ENCODE peak calls at places on chromosomes 7 and 10, in nine cellular contexts. R is A549; X is H1; K is heart right ventricle; C is effector memory CD8-positive, alpha-beta T cell; E is stimulated activated naive B cell treated with anti-CD40 and anti-IgM and Interleukin-4, amounts not matched to agents 10 μg/mL and 1 μg/mL and 100 μg/mL, for 72 hours; D is MM.1S; Y is left ventricle myocardium inferior; A is upper lobe of right lung. M is an unnamed sample.

GRCh38 chr7:16504019-16504418 is 22.6 kb upstream of the LRRC72 start:
- DNase-seq in R (no peak), X (no peak), K (no peak), C (no peak), E (no peak), D (no peak), Y (no peak), A (no peak), M (no peak)

GRCh38 chr7:55063633-55064032 is 44.8 kb downstream of the EGFR start:
- DNase-seq in R (no peak), X (no peak), K (no peak), C (no peak), E (no peak), D (no peak), Y (no peak), A (no peak), M (no peak)

GRCh38 chr10:44962870-44963738 is 3.5 kb downstream of the RASSF4 start:
- DNase-seq in R (no peak), X (no peak), K (peak), C (no peak), E (no peak), D (peak), Y (no peak), A (no peak), M (no peak)

GRCh38 chr10:131656009-131656408 is 244.8 kb upstream of the PPP2R2D start:
- DNase-seq in R (no peak), X (no peak), K (no peak), C (no peak), E (no peak), D (no peak), Y (no peak), A (no peak), M (no peak)

GRCh38 chr10:70437721-70438120 is 3.8 kb downstream of the NODAL start:
- DNase-seq in R (no peak), X (no peak), K (no peak), C (no peak), E (no peak), D (no peak), Y (no peak), A (no peak), M (no peak)

GRCh38 chr7:141654551-141654950 is 47.4 kb downstream of the DENND11 start:
- DNase-seq in R (peak), X (peak), K (peak), C (peak), E (peak), D (peak), Y (no peak), A (no peak), M (peak)

GRCh38 chr7:35286986-35287385 is 33.1 kb upstream of the TBX20 start:
- DNase-seq in R (no peak), X (no peak), K (no peak), C (no peak), E (no peak), D (no peak), Y (no peak), A (no peak), M (no peak)

GRCh38 chr7:101594790-101595189 is 34.3 kb downstream of the MYL10 start:
- DNase-seq in R (no peak), X (no peak), K (no peak), C (no peak), E (no peak), D (no peak), Y (no peak), A (no peak), M (no peak)

GRCh38 chr7:122546496-122546895 is 152.4 kb downstream of the RNF133 start:
- DNase-seq in R (no peak), X (no peak), K (no peak), C (no peak), E (no peak), D (no peak), Y (no peak), A (no peak), M (no peak)

GRCh38 chr10:75645704-75646103 is 214.3 kb downstream of the LRMDA start:
- DNase-seq in R (no peak), X (no peak), K (no peak), C (no peak), E (no peak), D (no peak), Y (no peak), A (no peak), M (no peak)

GRCh38 chr7:157622408-157623221 is 285.8 kb downstream of the DNAJB6 start:
- DNase-seq in R (no peak), X (no peak), K (no peak), C (no peak), E (no peak), D (no peak), Y (no peak), A (peak), M (no peak)

GRCh38 chr10:75788394-75789205 is 357.2 kb downstream of the LRMDA start:
- DNase-seq in R (no peak), X (no peak), K (no peak), C (no peak), E (no peak), D (no peak), Y (no peak), A (no peak), M (no peak)

GRCh38 chr7:97732567-97733275 is 835 bp downstream of the TAC1 start:
- DNase-seq in R (no peak), X (no peak), K (no peak), C (no peak), E (no peak), D (no peak), Y (no peak), A (no peak), M (no peak)

GRCh38 chr10:15704581-15704968 is 15.1 kb downstream of the ITGA8 start:
- DNase-seq in R (no peak), X (no peak), K (no peak), C (no peak), E (no peak), D (no peak), Y (no peak), A (no peak), M (no peak)

GRCh38 chr10:11930342-11930978 is 107.3 kb downstream of the PROSER2 start:
- DNase-seq in R (no peak), X (no peak), K (no peak), C (no peak), E (no peak), D (no peak), Y (no peak), A (peak), M (no peak)

GRCh38 chr7:36765605-36766004 is 41.3 kb upstream of the AOAH start:
- DNase-seq in R (no peak), X (no peak), K (no peak), C (no peak), E (no peak), D (no peak), Y (no peak), A (no peak), M (no peak)

GRCh38 chr7:23293500-23294073 is 5.6 kb upstream of the MALSU1 start:
- DNase-seq in R (no peak), X (no peak), K (no peak), C (no peak), E (no peak), D (no peak), Y (no peak), A (no peak), M (no peak)

GRCh38 chr7:50349963-50350944 is 45.7 kb downstream of the IKZF1 start:
- DNase-seq in R (no peak), X (no peak), K (no peak), C (peak), E (peak), D (no peak), Y (no peak), A (no peak), M (peak)